ENCODE peak calls at places on chromosomes 7 and 10, in four cellular contexts. M is COR-L47, H is GM23338, E is Right ventricle myocardium inferior. L is an unnamed sample.

GRCh38 chr10:130453721-130454542 is 317.7 kb downstream of the GLRX3 start:
- DNase-seq in M (no peak), H (no peak), E (no peak), L (peak; percentile 18)

GRCh38 chr7:45037876-45038275 is 37.9 kb downstream of the CCM2 start:
- DNase-seq in M (no peak), H (no peak), E (no peak), L (no peak)

GRCh38 chr10:92575961-92576360 is 2.1 kb upstream of the IDE start:
- DNase-seq in M (no peak), H (no peak), E (no peak), L (no peak)

GRCh38 chr7:107978815-107979408 is 24.0 kb downstream of the LAMB1 start:
- DNase-seq in M (no peak), H (no peak), E (no peak), L (no peak)

GRCh38 chr10:28796606-28797512 is 119.5 kb downstream of the BAMBI start:
- DNase-seq in M (no peak), H (no peak), E (peak; percentile 73), L (no peak)

GRCh38 chr10:103734731-103735130 is 120.6 kb downstream of the SH3PXD2A start:
- DNase-seq in M (no peak), H (no peak), E (no peak), L (no peak)

GRCh38 chr7:101901661-101902491 is 84.5 kb downstream of the CUX1 start:
- DNase-seq in M (no peak), H (no peak), E (no peak), L (no peak)

GRCh38 chr10:104099274-104099673 is 13.6 kb upstream of the COL17A1 start:
- DNase-seq in M (no peak), H (no peak), E (no peak), L (no peak)

GRCh38 chr10:125925244-125925834 is 29.0 kb downstream of the FANK1 start:
- DNase-seq in M (no peak), H (no peak), E (no peak), L (no peak)

GRCh38 chr10:12262278-12262981 is 66.4 kb downstream of the CDC123 start:
- DNase-seq in M (no peak), H (no peak), E (no peak), L (no peak)

GRCh38 chr10:113735913-113736312 is 15.6 kb upstream of the PLEKHS1 start:
- DNase-seq in M (peak; percentile 5), H (peak; percentile 18), E (no peak), L (peak; percentile 34)

GRCh38 chr10:79436850-79437103 is 8.6 kb downstream of the ZCCHC24 start:
- DNase-seq in M (no peak), H (no peak), E (no peak), L (no peak)

GRCh38 chr7:17681965-17682364 is 258.3 kb downstream of the SNX13 start:
- DNase-seq in M (no peak), H (no peak), E (no peak), L (no peak)

GRCh38 chr10:76492678-76493472 is 1061.5 kb downstream of the LRMDA start:
- DNase-seq in M (no peak), H (no peak), E (no peak), L (no peak)

GRCh38 chr10:102227050-102227449 is 951 bp downstream of the ELOVL3 start:
- DNase-seq in M (no peak), H (no peak), E (no peak), L (no peak)